ENCODE peak calls at places on chromosomes 16 and 17, in five cellular contexts. V is stimulated activated CD8-positive, alpha-beta memory T cell treated with anti-CD3 and anti-CD28 coated beads, Interleukin-4, amount 100 ng/mL, for 1 hour; E is AG08396; X is mucosa of gallbladder; J is kidney tubule cell. O is an unnamed sample.

GRCh38 chr16:35525979-35526590 is 2066.7 kb downstream of the TP53TG3F start:
- DNase-seq in E (no peak), V (no peak), J (no peak), X (no peak), O (no peak)

GRCh38 chr16:86882586-86883280 is 304.4 kb downstream of the FOXL1 start:
- DNase-seq in E (peak), J (peak), X (peak), V (no peak), O (peak)

GRCh38 chr17:40914456-40914855 is 23.0 kb downstream of the KRT23 start:
- DNase-seq in J (peak), X (no peak), E (no peak), V (no peak), O (no peak)

GRCh38 chr16:79770244-79771064 is 169.9 kb upstream of the MAF start:
- DNase-seq in J (peak), V (peak), E (peak), X (peak), O (peak)

GRCh38 chr16:14401839-14402115 is 228.3 kb downstream of the PARN start:
- DNase-seq in V (no peak), E (no peak), X (no peak), J (no peak), O (no peak)

GRCh38 chr16:30051518-30051917 is 14.0 kb upstream of the ALDOA start:
- DNase-seq in J (peak), V (no peak), X (no peak), E (peak), O (peak)

GRCh38 chr16:27258241-27258734 is 10.3 kb downstream of the NSMCE1 start:
- DNase-seq in V (no peak), X (no peak), J (no peak), E (peak), O (no peak)

GRCh38 chr16:55643161-55643970 is 12.4 kb upstream of the SLC6A2 start:
- DNase-seq in X (no peak), V (no peak), J (no peak), E (no peak), O (no peak)

GRCh38 chr16:86571197-86571915 is 4.7 kb downstream of the FOXC2 start:
- DNase-seq in E (no peak), V (no peak), X (no peak), J (no peak), O (no peak)

GRCh38 chr17:70527364-70527888 is 358.1 kb downstream of the KCNJ2 start:
- DNase-seq in X (no peak), E (no peak), V (no peak), J (no peak), O (no peak)

GRCh38 chr16:89343501-89344291 is 126.2 kb downstream of the ZNF778 start:
- DNase-seq in X (no peak), E (no peak), V (no peak), J (peak), O (no peak)

GRCh38 chr17:66602659-66603363 is 232.1 kb upstream of the CACNG5 start:
- DNase-seq in J (peak), E (peak), V (no peak), X (no peak), O (no peak)

GRCh38 chr16:54107803-54108202 is 178.8 kb downstream of the IRX3 start:
- DNase-seq in E (no peak), J (no peak), V (no peak), X (no peak), O (no peak)

GRCh38 chr17:8250101-8250500 is 1.0 kb downstream of the PFAS start:
- DNase-seq in E (no peak), X (no peak), V (no peak), J (peak), O (no peak)

GRCh38 chr16:84816023-84816422 is 3.8 kb upstream of the CRISPLD2 start:
- DNase-seq in E (no peak), X (no peak), J (no peak), V (no peak), O (no peak)

GRCh38 chr16:78503501-78504110 is 404.2 kb downstream of the WWOX start:
- DNase-seq in V (peak), J (peak), X (peak), E (no peak), O (peak)

GRCh38 chr16:26688699-26689098 is 378.0 kb upstream of the C16orf82 start:
- DNase-seq in J (no peak), E (no peak), X (no peak), V (no peak), O (no peak)

GRCh38 chr17:56528636-56529170 is 64.8 kb upstream of the NOG start:
- DNase-seq in X (no peak), V (no peak), J (peak), E (no peak), O (no peak)

GRCh38 chr17:50658602-50659001 is 23.9 kb downstream of the ABCC3 start:
- DNase-seq in J (no peak), V (no peak), X (no peak), E (no peak), O (no peak)

GRCh38 chr16:1019234-1019933 is 37.8 kb downstream of the SOX8 start:
- DNase-seq in X (peak), V (no peak), E (peak), J (peak), O (peak)

GRCh38 chr17:64183815-64184397 is 54.0 kb upstream of the ERN1 start:
- DNase-seq in J (peak), V (no peak), E (no peak), X (no peak), O (no peak)

GRCh38 chr17:57875109-57876022 is 25.5 kb upstream of the MRPS23 start:
- DNase-seq in X (peak), E (peak), V (no peak), J (peak), O (peak)

GRCh38 chr17:7613769-7614421 is 802 bp downstream of the FXR2 start:
- DNase-seq in E (no peak), V (no peak), X (no peak), J (peak), O (peak)

GRCh38 chr17:8887834-8888703 is 20.6 kb upstream of the PIK3R6 start:
- DNase-seq in X (peak), J (peak), V (no peak), E (peak), O (peak)

GRCh38 chr17:7582401-7583252 is 1.0 kb upstream of the MPDU1 start:
- DNase-seq in X (no peak), E (no peak), V (no peak), J (no peak), O (no peak)

GRCh38 chr17:3754458-3755334 is 31.0 kb downstream of the HASPIN start:
- DNase-seq in X (peak), V (peak), J (peak), E (no peak), O (no peak)

GRCh38 chr16:51637744-51638100 is 486.7 kb upstream of the SALL1 start:
- DNase-seq in J (peak), V (no peak), E (no peak), X (no peak), O (no peak)

GRCh38 chr16:89308391-89309333 is 91.2 kb downstream of the ZNF778 start:
- DNase-seq in X (no peak), V (no peak), E (no peak), J (no peak), O (no peak)

GRCh38 chr17:15406081-15406480 is 61.3 kb downstream of the CDRT4 start:
- DNase-seq in V (no peak), J (peak), E (no peak), X (no peak), O (no peak)

GRCh38 chr17:73293480-73293911 is 18.3 kb downstream of the CDC42EP4 start:
- DNase-seq in X (peak), J (peak), V (no peak), E (peak), O (peak)

GRCh38 chr16:66069576-66069975 is 296.9 kb upstream of the CDH5 start:
- DNase-seq in V (no peak), J (no peak), E (no peak), X (no peak), O (no peak)

GRCh38 chr16:10016761-10017160 is 165.5 kb downstream of the GRIN2A start:
- DNase-seq in V (no peak), E (no peak), J (no peak), X (no peak), O (no peak)

GRCh38 chr17:66285149-66285548 is 17.3 kb upstream of the PRKCA start:
- DNase-seq in X (no peak), V (no peak), E (no peak), J (no peak), O (no peak)

GRCh38 chr17:78044280-78044835 is 84.2 kb downstream of the TMC6 start:
- DNase-seq in X (no peak), J (peak), E (no peak), V (no peak), O (no peak)

GRCh38 chr16:57539072-57539796 is 2.9 kb upstream of the CCDC102A start:
- DNase-seq in X (no peak), J (no peak), E (no peak), V (no peak), O (no peak)

GRCh38 chr17:57035971-57036481 is 49.0 kb upstream of the AKAP1 start:
- DNase-seq in E (no peak), X (peak), J (no peak), V (no peak), O (no peak)

GRCh38 chr17:77875051-77875780 is 83.3 kb upstream of the TNRC6C start:
- DNase-seq in V (no peak), J (peak), X (no peak), E (peak), O (peak)

O was measured in hepatic stellate cell.